ENCODE peak calls at places on chromosomes 5 and 9, in ten cellular contexts. O is AG10803, W is Calu3, A is foreskin fibroblast, D is cardiac muscle cell, R is PC-9, Z is activated B cell treated with CpG ODN at 0.5 μM for 24 hours, I is OCI-LY7, U is lower leg skin, M is mesothelial cell of epicardium. B is an unnamed sample.

GRCh38 chr5:134968055-134968454 is 348 bp downstream of the CATSPER3 start:
- DNase-seq in I (no peak), D (no peak), M (no peak), O (no peak), Z (no peak), A (no peak), R (peak), W (peak), U (no peak), B (no peak)

GRCh38 chr5:151068571-151069197 is 12.2 kb downstream of the TNIP1 start:
- DNase-seq in U (no peak), M (no peak), D (no peak), A (peak), O (peak), I (no peak), W (no peak), Z (peak), R (no peak), B (no peak)

GRCh38 chr5:44388504-44389409 is 463 bp downstream of the FGF10 start:
- DNase-seq in I (no peak), A (peak), R (no peak), D (peak), M (no peak), U (no peak), O (peak), W (peak), Z (no peak), B (peak)

GRCh38 chr9:96217756-96218693 is 84.0 kb downstream of the HSD17B3 start:
- DNase-seq in U (peak), R (peak), O (peak), I (peak), M (peak), Z (peak), D (peak), W (peak), A (peak), B (peak)

GRCh38 chr9:2662496-2662895 is 40.9 kb downstream of the VLDLR start:
- DNase-seq in R (no peak), O (no peak), A (peak), Z (no peak), I (no peak), D (no peak), M (no peak), W (peak), U (no peak), B (peak)

GRCh38 chr5:168328804-168329203 is 37.4 kb downstream of the WWC1 start:
- DNase-seq in W (peak), M (no peak), Z (no peak), U (no peak), D (peak), O (no peak), R (no peak), A (no peak), I (peak), B (no peak)

GRCh38 chr9:121596515-121596914 is 54.9 kb upstream of the DAB2IP start:
- DNase-seq in I (no peak), D (no peak), U (no peak), W (no peak), M (no peak), A (peak), R (no peak), Z (no peak), O (peak), B (no peak)

GRCh38 chr5:169003721-169004481 is 297.0 kb downstream of the SLIT3 start:
- DNase-seq in A (peak), Z (no peak), M (no peak), U (no peak), I (no peak), R (no peak), O (no peak), W (no peak), D (peak), B (no peak)

GRCh38 chr9:128151343-128152132 is 2.3 kb downstream of the LCN2 start:
- DNase-seq in W (peak), D (no peak), A (no peak), Z (no peak), R (no peak), U (no peak), O (no peak), M (no peak), I (no peak), B (no peak)

GRCh38 chr5:14406554-14406849 is 175.1 kb upstream of the OTULINL start:
- DNase-seq in D (no peak), O (peak), Z (no peak), W (no peak), A (peak), I (no peak), U (no peak), R (peak), M (no peak), B (peak)

GRCh38 chr9:123414921-123415592 is 59.1 kb downstream of the CRB2 start:
- DNase-seq in W (no peak), O (peak), Z (no peak), A (peak), R (no peak), M (no peak), I (no peak), U (no peak), D (no peak), B (peak)

GRCh38 chr9:112971415-112971814 is 40.6 kb downstream of the ZNF883 start:
- DNase-seq in U (no peak), I (peak), Z (no peak), M (no peak), W (peak), R (peak), O (peak), D (peak), A (peak), B (peak)

GRCh38 chr9:128108784-128109709 is 18.5 kb downstream of the PTGES2 start:
- DNase-seq in R (no peak), W (no peak), D (no peak), M (no peak), O (no peak), I (no peak), Z (no peak), U (no peak), A (no peak), B (no peak)

GRCh38 chr5:71865202-71865601 is 146.1 kb downstream of the CARTPT start:
- DNase-seq in M (no peak), W (no peak), D (peak), O (peak), I (no peak), A (peak), R (peak), U (no peak), Z (no peak), B (peak)

GRCh38 chr5:56506586-56506985 is 273.5 kb upstream of the ANKRD55 start:
- DNase-seq in R (no peak), A (peak), I (no peak), U (no peak), M (no peak), O (peak), Z (no peak), W (no peak), D (no peak), B (peak)

GRCh38 chr5:40799248-40799647 is 1.1 kb upstream of the PRKAA1 start:
- DNase-seq in U (no peak), D (no peak), M (no peak), R (no peak), I (no peak), W (no peak), A (peak), O (peak), Z (no peak), B (no peak)

GRCh38 chr9:133132174-133132573 is 11.1 kb upstream of the RALGDS start:
- DNase-seq in W (no peak), R (no peak), U (no peak), A (no peak), O (no peak), I (no peak), Z (no peak), D (no peak), M (no peak), B (no peak)

GRCh38 chr5:141261238-141261546 is 16.0 kb downstream of the PCDHB15 start:
- DNase-seq in M (no peak), A (no peak), O (no peak), R (no peak), U (no peak), D (no peak), I (no peak), W (no peak), Z (no peak), B (no peak)

GRCh38 chr9:21995652-21996275 is 1.2 kb downstream of the CDKN2B-AS1 start:
- DNase-seq in A (peak), R (peak), I (peak), W (peak), Z (peak), D (peak), U (peak), M (peak), O (peak), B (peak)

GRCh38 chr5:51414516-51414915 is 31.3 kb downstream of the ISL1 start:
- DNase-seq in U (no peak), Z (no peak), A (peak), D (no peak), O (no peak), M (no peak), W (no peak), I (no peak), R (no peak), B (no peak)

GRCh38 chr5:68348447-68349222 is 133.1 kb downstream of the PIK3R1 start:
- DNase-seq in D (no peak), R (no peak), U (no peak), M (no peak), Z (no peak), W (no peak), A (no peak), O (no peak), I (no peak), B (no peak)

GRCh38 chr9:110571801-110572490 is 7.6 kb downstream of the SVEP1 start:
- DNase-seq in M (no peak), U (no peak), Z (no peak), O (peak), R (no peak), I (no peak), D (no peak), A (no peak), W (no peak), B (no peak)

GRCh38 chr9:135617991-135618411 is 21.3 kb downstream of the GLT6D1 start:
- DNase-seq in U (no peak), D (no peak), I (no peak), A (no peak), O (no peak), Z (no peak), M (no peak), W (no peak), R (no peak), B (no peak)

GRCh38 chr9:135617538-135617900 is 21.8 kb downstream of the GLT6D1 start:
- DNase-seq in Z (no peak), A (no peak), M (no peak), D (no peak), U (no peak), R (no peak), O (no peak), W (no peak), I (no peak), B (no peak)

GRCh38 chr9:135614821-135615665 is 24.3 kb downstream of the GLT6D1 start:
- DNase-seq in D (no peak), R (no peak), M (no peak), Z (no peak), W (no peak), I (no peak), O (no peak), U (no peak), A (no peak), B (no peak)

GRCh38 chr9:135615666-135616620 is 23.4 kb downstream of the GLT6D1 start:
- DNase-seq in I (no peak), Z (no peak), O (no peak), M (no peak), D (no peak), A (no peak), W (peak), U (no peak), R (no peak), B (no peak)

DNA sequence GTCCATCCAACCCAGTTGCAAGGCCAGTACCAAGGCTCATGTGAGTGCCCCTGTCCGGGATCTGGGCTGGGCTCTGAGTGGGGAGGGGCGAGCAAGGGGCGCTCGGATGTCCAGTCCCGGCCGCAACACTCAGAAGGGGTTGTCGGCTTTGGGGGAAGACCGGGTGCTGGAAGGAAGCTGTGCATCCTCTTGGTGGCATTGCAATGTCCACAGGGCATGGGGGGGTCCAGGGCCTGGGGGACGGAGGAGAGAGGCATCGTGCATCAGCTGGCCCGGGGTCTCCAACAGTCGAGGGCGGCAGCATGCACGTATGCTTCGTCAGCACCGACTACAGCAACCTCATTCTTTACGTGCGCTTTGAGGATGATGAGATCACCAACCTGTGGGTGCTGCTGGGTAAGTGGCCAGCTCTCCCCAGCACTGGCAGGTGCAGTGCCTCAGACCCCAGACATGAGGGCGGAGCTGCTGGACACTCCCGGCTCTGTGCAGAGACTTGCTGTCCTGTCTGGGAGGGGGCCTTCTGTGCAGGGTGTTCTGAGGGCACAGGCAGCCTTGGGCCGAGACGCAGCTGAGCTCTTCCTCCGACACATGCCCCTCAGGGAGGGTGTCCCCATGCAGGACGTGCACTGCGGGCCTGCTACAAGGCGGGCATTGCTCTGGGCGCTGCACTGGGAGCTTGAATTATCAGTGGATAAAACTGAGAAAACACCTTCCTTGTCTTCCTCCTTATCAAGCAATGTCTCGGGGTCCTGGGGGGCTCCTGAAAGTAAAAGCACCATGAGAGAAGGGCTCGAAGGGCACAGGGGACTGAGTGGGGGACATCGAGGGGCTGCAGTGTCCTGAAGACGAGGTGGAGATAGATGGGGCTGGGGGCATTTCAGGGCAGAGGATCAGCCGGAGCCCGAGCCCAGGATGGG is 22.5 kb downstream of the GLT6D1 start:
- DNase-seq in D (no peak), A (no peak), R (no peak), Z (no peak), M (no peak), W (no peak), U (no peak), O (no peak), I (no peak), B (no peak)
- TF ChIP-seq CTCF in D (no peak), A (no peak), R (no peak), Z (no peak), M (no peak), W (no peak), U (no peak), O (no peak), I (no peak), B (no peak)

DNA sequence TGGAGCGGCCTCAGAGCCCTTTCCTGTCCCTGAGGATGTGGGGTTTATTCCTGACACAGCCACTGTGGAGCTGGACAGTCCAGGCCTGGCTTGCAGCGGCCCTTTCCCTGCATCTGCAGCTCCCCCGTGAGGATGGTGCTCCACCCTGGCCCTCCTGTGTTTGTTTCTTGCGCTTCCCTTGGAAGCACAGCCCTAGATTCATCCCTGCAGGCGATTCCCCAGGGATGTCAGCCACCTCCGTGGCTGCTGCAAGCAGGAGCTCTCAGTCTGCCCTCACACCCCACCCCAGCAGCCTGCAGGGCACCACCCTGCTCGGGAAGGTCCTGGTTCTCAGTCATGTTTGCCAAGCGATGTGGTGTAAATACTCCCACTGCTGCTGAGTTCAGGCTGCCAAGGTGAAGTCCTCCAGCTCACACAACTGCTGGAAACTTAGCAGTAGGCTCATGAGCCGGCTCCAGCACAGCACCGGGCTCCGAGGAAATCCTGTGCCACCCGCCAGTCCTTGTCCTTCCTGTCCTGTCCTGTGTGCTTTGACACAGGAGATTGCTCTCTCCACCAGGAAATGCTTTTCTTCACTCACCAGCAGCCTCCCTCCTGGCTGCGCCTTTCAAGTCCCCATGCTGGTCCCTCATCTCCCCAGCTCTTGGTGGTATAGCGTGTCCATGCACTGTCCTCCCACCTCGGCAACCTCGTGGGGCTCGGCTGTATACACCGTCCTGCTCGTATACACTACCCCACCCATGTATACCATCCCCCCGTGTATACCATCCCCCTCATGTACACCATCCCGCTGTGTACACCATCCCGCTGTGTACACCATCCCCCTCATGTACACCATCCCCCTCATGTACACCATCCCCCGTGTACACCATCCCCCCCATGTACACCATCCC is 16.2 kb downstream of the ROPN1L start:
- DNase-seq in Z (no peak), A (no peak), M (no peak), D (peak), W (no peak), R (peak), I (no peak), O (peak), U (no peak), B (peak)
- TF ChIP-seq CTCF in Z (no peak), A (no peak), M (no peak), D (peak), W (no peak), R (no peak), I (no peak), O (peak), U (no peak), B (no peak)

GRCh38 chr9:31541626-31542025 is 842.8 kb upstream of the ACO1 start:
- DNase-seq in M (no peak), Z (no peak), U (no peak), D (no peak), I (no peak), R (no peak), W (no peak), A (peak), O (no peak), B (peak)

GRCh38 chr9:31542384-31543055 is 841.9 kb upstream of the ACO1 start:
- DNase-seq in Z (no peak), D (peak), I (peak), W (peak), U (peak), M (no peak), O (no peak), A (peak), R (peak), B (peak)
- TF ChIP-seq CTCF in Z (no peak), D (peak), I (peak), W (no peak), U (no peak), M (no peak), O (no peak), A (no peak), R (peak), B (peak)

DNA sequence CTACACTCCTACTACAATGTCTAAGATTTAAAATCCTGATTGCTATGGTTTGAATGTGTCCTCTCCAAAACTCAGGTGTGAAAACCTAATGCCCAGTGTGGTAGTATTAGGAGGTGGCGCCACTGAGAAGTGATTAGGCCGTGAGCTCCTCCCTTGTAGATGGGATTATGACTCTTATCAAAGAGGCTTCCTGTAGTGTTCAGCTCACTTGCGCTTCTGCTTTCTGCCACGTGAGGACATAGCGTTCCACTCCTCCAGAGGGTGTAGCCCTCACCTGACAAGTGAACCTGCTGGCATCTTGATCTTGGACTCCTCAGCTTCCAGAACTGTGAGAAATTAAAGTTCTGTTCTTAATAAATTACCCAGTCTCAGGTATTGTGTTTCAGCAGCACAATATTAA is 33.0 kb upstream of the WHRN start:
- DNase-seq in U (no peak), I (peak), Z (peak), D (no peak), A (no peak), M (no peak), O (no peak), R (no peak), W (peak), B (no peak)
- TF ChIP-seq CTCF in U (no peak), I (peak), Z (no peak), D (no peak), A (no peak), M (no peak), O (no peak), R (peak), W (no peak), B (no peak)

GRCh38 chr5:76016258-76016657 is 66.9 kb upstream of the SV2C start:
- DNase-seq in I (no peak), U (no peak), R (no peak), W (peak), O (no peak), D (no peak), Z (no peak), M (no peak), A (no peak), B (no peak)
- TF ChIP-seq CTCF in I (peak), U (no peak), R (no peak), W (peak), O (no peak), D (no peak), Z (no peak), M (no peak), A (no peak), B (no peak)

GRCh38 chr9:130445268-130445983 is 665 bp downstream of the ASS1 start:
- DNase-seq in W (peak), M (no peak), R (peak), O (peak), I (no peak), U (no peak), Z (no peak), A (peak), D (no peak), B (peak)
- TF ChIP-seq CTCF in W (no peak), M (no peak), R (no peak), O (no peak), I (no peak), U (no peak), Z (no peak), A (no peak), D (peak), B (no peak)